ENCODE peak calls at places on chromosomes 7 and 10, in six cellular contexts. A is stomach; W is GM12865; P is ovary; O is CD4-positive, alpha-beta T cell; Q is endothelial cell. Z is an unnamed sample.

GRCh38 chr7:153393666-153394065 is 634.1 kb downstream of the ACTR3B start:
- DNase-seq in A (no peak), W (no peak), P (no peak), O (no peak), Q (no peak), Z (no peak)

GRCh38 chr10:101760510-101760909 is 15.4 kb downstream of the FGF8 start:
- DNase-seq in A (no peak), W (no peak), P (no peak), O (no peak), Q (no peak), Z (no peak)

GRCh38 chr10:19432000-19432399 is 383.4 kb downstream of the MALRD1 start:
- DNase-seq in A (no peak), W (no peak), P (no peak), O (no peak), Q (no peak), Z (no peak)

GRCh38 chr10:121112618-121113384 is 261.6 kb downstream of the WDR11 start:
- DNase-seq in A (no peak), W (no peak), P (no peak), O (no peak), Q (no peak), Z (no peak)

GRCh38 chr7:151461096-151461941 is 21.4 kb upstream of the CRYGN start:
- DNase-seq in A (no peak), W (no peak), P (no peak), O (no peak), Q (no peak), Z (no peak)

GRCh38 chr7:158651968-158652555 is 52.5 kb downstream of the NCAPG2 start:
- DNase-seq in A (no peak), W (no peak), P (no peak), O (no peak), Q (no peak), Z (no peak)

GRCh38 chr7:101532400-101533102 is 96.5 kb downstream of the MYL10 start:
- DNase-seq in A (no peak), W (no peak), P (no peak), O (no peak), Q (no peak), Z (no peak)

GRCh38 chr10:68564712-68565111 is 4.6 kb downstream of the TET1 start:
- DNase-seq in A (no peak), W (no peak), P (no peak), O (no peak), Q (no peak), Z (no peak)

GRCh38 chr10:12638781-12639180 is 289.4 kb downstream of the CAMK1D start:
- DNase-seq in A (no peak), W (no peak), P (no peak), O (no peak), Q (no peak), Z (no peak)

GRCh38 chr7:99392659-99393362 is 15.6 kb downstream of the PDAP1 start:
- DNase-seq in A (peak), W (peak), P (peak), O (peak), Q (peak), Z (no peak)

GRCh38 chr10:5293691-5294550 is 70.8 kb upstream of the UCN3 start:
- DNase-seq in A (peak), W (peak), P (no peak), O (peak), Q (peak), Z (no peak)
- TF ChIP-seq CTCF in A (no peak), W (peak), P (no peak), O (no peak), Q (no peak), Z (peak)

GRCh38 chr7:132703742-132704141 is 127.5 kb upstream of the PLXNA4 start:
- DNase-seq in A (no peak), W (no peak), P (no peak), O (no peak), Q (no peak), Z (no peak)
- TF ChIP-seq CTCF in A (no peak), W (no peak), P (no peak), O (no peak), Q (no peak), Z (no peak)

DNA sequence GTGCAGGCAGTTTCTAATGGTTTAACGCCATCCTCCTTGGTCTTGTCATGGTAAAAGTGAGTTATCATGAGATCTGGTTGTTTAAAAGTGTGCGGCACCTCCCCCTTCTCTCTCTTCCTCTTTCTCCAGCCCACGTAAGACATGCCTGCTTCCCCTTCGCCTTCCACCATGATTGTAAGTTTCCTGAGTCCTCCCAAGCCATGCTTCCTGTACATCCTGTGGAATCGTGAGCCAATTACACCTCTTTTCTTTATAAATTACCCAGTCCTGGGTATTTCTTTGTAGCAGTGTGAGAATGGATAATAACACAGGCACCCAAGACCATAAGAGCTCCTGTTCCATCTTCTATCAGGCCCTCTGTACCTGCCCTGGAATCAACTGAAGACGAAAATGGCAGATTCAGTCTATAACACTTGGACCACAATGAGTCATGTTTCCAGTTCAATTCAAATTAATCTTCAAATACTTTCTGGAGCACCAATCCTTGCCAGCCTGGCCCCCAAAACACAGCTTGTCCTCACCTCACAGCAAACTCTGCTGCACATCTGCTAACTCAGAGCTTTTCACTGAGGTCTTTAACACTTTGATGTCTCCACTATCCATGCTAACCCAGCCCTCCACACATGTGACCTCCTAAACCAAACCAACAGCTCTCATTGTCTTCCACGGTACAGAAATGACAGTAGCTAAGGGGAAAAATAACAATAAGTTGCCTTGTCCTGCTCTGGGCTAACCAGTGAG is 73.2 kb downstream of the SFMBT2 start:
- DNase-seq in A (no peak), W (peak), P (no peak), O (no peak), Q (no peak), Z (no peak)
- TF ChIP-seq CTCF in A (no peak), W (no peak), P (no peak), O (no peak), Q (no peak), Z (no peak)

DNA sequence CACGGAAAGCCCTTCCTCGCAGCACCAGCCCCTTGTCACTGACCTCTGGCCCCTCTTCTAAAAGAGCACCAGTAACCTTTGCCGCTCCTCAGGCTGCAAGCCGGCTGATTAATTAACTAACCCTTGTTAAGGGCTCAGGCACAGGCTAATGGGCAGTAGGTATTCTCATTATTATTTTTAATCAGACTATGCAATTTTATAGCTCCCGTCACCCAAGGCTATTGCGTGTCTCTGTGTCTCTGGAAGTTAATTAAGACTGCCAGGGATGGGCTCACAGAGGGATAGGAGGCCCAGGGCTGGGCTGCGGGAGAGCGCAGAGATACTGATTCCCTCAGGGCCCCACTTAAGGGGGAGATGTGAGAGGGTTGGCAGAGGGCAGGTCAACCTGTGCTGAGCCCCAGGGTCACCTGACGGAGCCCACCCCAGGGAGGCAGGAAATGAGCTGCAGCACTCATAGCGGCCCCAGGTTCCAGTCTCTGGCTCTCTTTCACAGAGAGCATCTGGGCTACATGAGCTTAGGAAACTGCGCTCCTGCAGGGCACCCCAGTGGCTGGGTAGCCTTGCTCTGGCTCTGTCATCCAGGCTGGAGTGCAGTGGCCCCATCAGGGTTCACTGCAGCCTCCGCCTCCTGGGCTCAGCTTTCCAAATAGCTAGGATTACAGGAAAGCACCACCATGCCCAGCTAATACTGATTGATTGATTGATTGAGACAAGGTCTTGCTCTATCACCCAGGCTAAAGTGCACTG is 92.2 kb upstream of the LRRC4 start:
- DNase-seq in A (no peak), W (no peak), P (no peak), O (no peak), Q (no peak), Z (peak)
- TF ChIP-seq CTCF in A (no peak), W (no peak), P (no peak), O (no peak), Q (no peak), Z (no peak)

DNA sequence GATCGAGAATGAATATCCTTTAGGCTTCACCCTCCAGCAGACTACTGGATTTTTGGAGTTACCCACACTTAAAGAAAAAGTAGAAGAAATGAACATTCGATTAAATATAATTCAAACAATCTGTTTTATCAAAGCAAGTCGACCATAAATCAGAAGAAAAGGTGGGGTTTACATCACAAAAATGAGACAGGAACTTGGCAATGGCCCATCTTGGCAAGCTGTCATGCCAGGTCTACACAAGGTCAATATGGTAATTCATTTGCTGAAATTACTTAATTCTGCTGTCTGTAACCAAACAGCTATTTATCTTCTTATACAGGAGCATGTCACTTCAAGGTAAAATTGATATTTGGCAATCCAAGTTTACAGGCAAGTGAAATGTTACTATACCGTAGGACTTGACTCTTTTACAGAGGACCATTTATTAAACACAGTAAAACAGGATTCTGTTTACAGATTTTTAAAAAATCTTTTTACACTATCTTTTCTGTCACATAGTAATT is 640.6 kb upstream of the NRP1 start:
- DNase-seq in A (no peak), W (no peak), P (no peak), O (no peak), Q (no peak), Z (no peak)
- TF ChIP-seq CTCF in A (no peak), W (no peak), P (no peak), O (no peak), Q (no peak), Z (no peak)

DNA sequence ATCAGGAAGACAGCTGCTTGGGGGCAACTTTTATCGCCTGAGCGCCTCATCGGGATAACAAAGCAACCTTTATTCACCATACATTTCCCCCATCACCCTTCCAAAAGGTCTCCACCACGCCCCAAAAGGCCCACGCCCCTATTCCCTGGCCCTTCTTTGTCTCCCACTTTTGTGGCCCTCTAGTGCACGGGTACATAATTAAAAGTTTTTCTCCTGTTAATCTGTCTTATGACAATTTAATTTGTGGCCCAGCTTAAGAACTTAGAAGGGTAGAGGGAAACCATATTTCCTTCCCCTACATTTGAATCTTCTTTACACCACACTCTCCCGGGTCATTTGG is 643 bp downstream of the RP9 start:
- DNase-seq in A (no peak), W (peak), P (no peak), O (peak), Q (no peak), Z (no peak)
- TF ChIP-seq CTCF in A (no peak), W (no peak), P (no peak), O (no peak), Q (no peak), Z (no peak)

DNA sequence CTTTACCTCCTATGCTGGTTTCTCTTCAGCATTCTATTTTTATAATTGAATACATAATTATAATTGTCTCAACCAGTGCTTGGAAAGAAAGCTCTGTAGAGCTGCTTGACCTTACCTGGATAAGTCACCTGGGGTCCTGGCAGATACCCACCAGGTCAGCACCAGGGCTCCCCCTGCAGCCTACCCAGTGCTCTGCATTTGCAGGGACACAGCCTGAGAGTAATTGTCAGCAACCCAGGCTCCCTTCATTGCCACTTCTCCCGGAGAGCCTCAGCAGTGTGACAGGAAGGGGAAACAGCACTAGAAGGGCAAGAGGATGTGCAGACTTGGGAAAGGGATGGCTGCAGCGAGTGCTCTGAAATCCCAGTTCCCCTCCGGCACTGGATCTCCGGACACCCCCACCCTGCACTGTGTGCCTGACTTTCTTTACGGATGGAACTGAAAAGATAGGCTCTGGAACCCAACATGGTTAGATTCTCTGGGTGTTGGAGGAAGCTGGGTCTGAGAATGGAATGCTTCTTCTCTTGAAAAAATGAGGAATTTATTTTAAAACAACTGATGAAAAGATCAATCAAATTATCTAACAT is 11.4 kb upstream of the PAX4 start:
- DNase-seq in A (peak), W (peak), P (no peak), O (peak), Q (peak), Z (no peak)
- TF ChIP-seq CTCF in A (no peak), W (peak), P (no peak), O (peak), Q (no peak), Z (peak)

GRCh38 chr7:47285860-47286491 is 295.9 kb downstream of the TNS3 start:
- DNase-seq in A (no peak), W (no peak), P (no peak), O (no peak), Q (no peak), Z (no peak)
- TF ChIP-seq CTCF in A (no peak), W (no peak), P (no peak), O (no peak), Q (no peak), Z (peak)

GRCh38 chr10:75540357-75541335 is 109.2 kb downstream of the LRMDA start:
- DNase-seq in A (no peak), W (peak), P (no peak), O (no peak), Q (no peak), Z (no peak)
- TF ChIP-seq CTCF in A (no peak), W (peak), P (no peak), O (no peak), Q (no peak), Z (no peak)

Z was measured in osteocyte.